ENCODE peak calls at places on chromosomes 7 and 10, in four cellular contexts. O is OCI-LY7, F is foreskin keratinocyte, R is body of pancreas. A is an unnamed sample.

GRCh38 chr7:64876792-64877713 is 26.0 kb upstream of the ZNF273 start:
- DNase-seq in O (no peak), F (peak; percentile 21), R (peak; percentile 77), A (peak; percentile 55)

GRCh38 chr10:43110318-43111071 is 27.8 kb upstream of the CSGALNACT2 start:
- DNase-seq in O (no peak), F (peak; percentile 60), R (no peak), A (peak; percentile 31)

GRCh38 chr10:47311193-47311899 is 10.9 kb upstream of the GDF2 start:
- DNase-seq in O (no peak), F (peak; percentile 31), R (peak; percentile 96), A (no peak)

GRCh38 chr7:13901577-13901976 is 87.9 kb downstream of the ETV1 start:
- DNase-seq in O (no peak), F (no peak), R (no peak), A (no peak)

GRCh38 chr10:120600871-120601644 is 144.0 kb downstream of the PLPP4 start:
- DNase-seq in O (no peak), F (peak; percentile 44), R (no peak), A (no peak)

GRCh38 chr10:124131176-124131575 is 37.8 kb upstream of the CHST15 start:
- DNase-seq in O (no peak), F (no peak), R (no peak), A (no peak)

GRCh38 chr7:90345548-90346319 is 782 bp upstream of the GTPBP10 start:
- DNase-seq in O (no peak), F (peak; percentile 47), R (peak; percentile 9), A (peak; percentile 8)

GRCh38 chr7:14698239-14698638 is 204.3 kb downstream of the DGKB start:
- DNase-seq in O (no peak), F (no peak), R (no peak), A (no peak)

GRCh38 chr7:129376076-129376777 is 58.0 kb upstream of the STRIP2 start:
- DNase-seq in O (peak; percentile 68), F (peak; percentile 42), R (peak; percentile 70), A (peak; percentile 18)

GRCh38 chr7:15495170-15495569 is 66.6 kb downstream of the AGMO start:
- DNase-seq in O (no peak), F (no peak), R (no peak), A (no peak)

GRCh38 chr10:90604636-90605035 is 253.2 kb downstream of the HTR7 start:
- DNase-seq in O (no peak), F (no peak), R (no peak), A (no peak)

DNA sequence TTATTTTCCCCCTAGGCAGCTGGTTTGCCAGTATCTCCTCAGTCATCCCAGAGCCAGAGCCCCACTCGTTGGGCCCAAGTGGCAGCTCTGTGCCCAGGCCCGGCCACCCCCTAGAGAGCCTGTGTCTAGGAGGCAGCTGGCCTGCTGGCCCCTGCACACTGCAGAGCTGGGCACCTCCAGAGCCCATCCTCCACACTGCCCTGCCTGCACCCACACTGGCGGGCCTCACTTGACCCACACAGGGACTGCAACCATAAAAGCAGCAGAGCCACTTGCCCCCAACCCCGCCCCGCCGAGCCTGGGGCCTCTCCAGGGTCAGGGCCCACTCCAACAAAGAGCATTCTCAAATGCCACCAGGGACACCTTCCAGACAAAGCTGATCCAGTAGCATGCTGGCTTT is 5.4 kb downstream of the ASB13 start:
- DNase-seq in O (no peak), F (no peak), R (no peak), A (no peak)
- H3K27ac ChIP-seq in O (peak overlapping the region; percentile 100), F (no peak overlapping the region), R (no peak overlapping the region), A (peak overlapping the region; percentile 45)

GRCh38 chr7:128035712-128036111 is 4.5 kb upstream of the LRRC4 start:
- DNase-seq in O (peak; percentile 18), F (no peak), R (no peak), A (no peak)

GRCh38 chr7:128036226-128036940 is 5.1 kb upstream of the LRRC4 start:
- DNase-seq in O (no peak), F (no peak), R (no peak), A (no peak)

GRCh38 chr7:128037880-128038619 is 6.8 kb upstream of the LRRC4 start:
- DNase-seq in O (no peak), F (no peak), R (no peak), A (no peak)

GRCh38 chr7:128034830-128035229 is 3.6 kb upstream of the LRRC4 start:
- DNase-seq in O (no peak), F (no peak), R (no peak), A (no peak)

GRCh38 chr7:128037081-128037480 is 5.8 kb upstream of the LRRC4 start:
- DNase-seq in O (no peak), F (no peak), R (no peak), A (no peak)
- TF ChIP-seq CTCF in O (peak; percentile 37), F (peak; percentile 16), R (no peak), A (no peak)

GRCh38 chr10:71657604-71658348 is 61.8 kb downstream of the C10orf105 start:
- DNase-seq in O (no peak), F (no peak), R (no peak), A (no peak)
- H3K27ac ChIP-seq in O (no peak overlapping the region), F (no peak overlapping the region), R (no peak overlapping the region), A (no peak overlapping the region)

DNA sequence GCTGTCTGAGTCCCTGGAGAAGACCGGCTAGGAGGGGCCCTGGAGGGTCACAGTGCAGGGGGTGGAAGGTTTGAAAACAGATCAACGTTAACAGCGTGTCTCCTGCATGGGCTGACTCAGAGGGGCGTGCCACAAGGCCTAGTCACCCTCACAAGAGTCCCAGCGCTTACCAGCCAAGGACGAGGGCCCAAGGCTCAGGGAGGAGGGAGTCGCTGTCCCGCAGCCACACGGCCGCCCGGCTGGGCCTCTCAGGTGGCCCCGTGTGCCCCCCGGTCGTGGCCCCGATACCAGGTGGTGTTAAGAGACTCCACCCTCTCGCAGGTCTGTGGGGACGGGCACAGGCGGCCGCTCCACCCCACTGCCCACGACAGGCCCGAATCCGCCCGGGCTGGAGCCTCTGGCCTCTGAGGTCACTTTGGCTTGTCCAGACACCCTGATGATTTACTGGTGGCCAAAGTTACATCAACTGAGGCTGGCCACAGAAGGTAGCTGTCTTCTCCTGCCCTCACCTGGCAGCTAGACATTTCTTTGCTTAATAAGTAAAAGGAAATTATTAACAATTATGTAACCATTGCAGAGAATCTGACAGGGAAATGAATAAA is 34.0 kb downstream of the FAM20C start:
- DNase-seq in O (no peak), F (peak; percentile 35), R (no peak), A (peak; percentile 79)
- TF ChIP-seq CTCF in O (no peak), F (no peak), R (no peak), A (no peak)

DNA sequence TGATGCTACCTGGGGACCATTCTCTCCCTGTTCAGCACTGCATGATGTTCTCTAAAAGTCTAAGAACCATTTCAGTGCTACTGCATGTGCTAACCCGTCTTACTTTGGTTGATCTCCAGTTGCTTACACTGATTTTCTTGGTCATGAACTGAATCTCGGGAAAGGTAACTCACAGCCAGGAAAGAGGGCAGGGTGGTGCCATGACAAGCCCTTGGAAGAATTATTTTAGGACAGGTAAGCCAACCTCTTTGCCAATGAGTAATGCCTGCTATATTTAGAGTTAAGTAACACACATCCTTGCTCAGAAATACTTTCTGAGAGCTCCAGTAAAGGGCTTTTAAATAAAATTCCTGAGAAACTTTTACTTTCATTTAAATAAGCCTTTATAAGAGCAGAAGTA is 126.7 kb downstream of the ARL4A start:
- DNase-seq in O (no peak), F (peak; percentile 94), R (no peak), A (peak; percentile 68)
- H3K27ac ChIP-seq in O (no peak overlapping the region), F (peak overlapping the region; percentile 31), R (no peak overlapping the region), A (no peak overlapping the region)